ENCODE peak calls at places on chromosomes 4 and X, in six cellular contexts. J is GM03348, H is DMS153, U is A172, X is NCI-H524 treated with DMSO at 0.1 percent for 48 hours, G is endodermal cell. K is an unnamed sample.

GRCh38 chr4:100462206-100462605 is 55.6 kb downstream of the EMCN start:
- DNase-seq in G (no peak), H (no peak), X (no peak), U (peak), J (peak), K (no peak)

GRCh38 chr4:159764343-159764952 is 661.6 kb downstream of the RAPGEF2 start:
- DNase-seq in X (no peak), H (peak), J (peak), U (peak), G (peak), K (peak)

GRCh38 chr4:156197216-156197615 is 243.6 kb upstream of the CTSO start:
- DNase-seq in X (no peak), H (no peak), G (peak), J (no peak), U (no peak), K (no peak)

GRCh38 chr4:16116493-16116990 is 32.7 kb upstream of the PROM1 start:
- DNase-seq in U (no peak), J (no peak), H (peak), X (no peak), G (peak), K (no peak)

GRCh38 chr4:56197387-56197786 is 189.9 kb downstream of the AASDH start:
- DNase-seq in U (no peak), G (no peak), X (no peak), J (no peak), H (no peak), K (no peak)

GRCh38 chr4:70183168-70183939 is 12.2 kb upstream of the ODAM start:
- DNase-seq in H (no peak), U (peak), J (peak), G (peak), X (peak), K (peak)

GRCh38 chrX:95056901-95057300 is 1382.9 kb downstream of the FAM133A start:
- DNase-seq in X (no peak), H (no peak), U (peak), G (no peak), J (no peak), K (no peak)

GRCh38 chr4:19178835-19179234 is 1072.9 kb upstream of the SLIT2 start:
- DNase-seq in U (no peak), H (no peak), J (no peak), G (no peak), X (no peak), K (no peak)

GRCh38 chr4:105895324-105895608 is at the start of gene NPNT:
- DNase-seq in H (no peak), U (no peak), X (no peak), J (no peak), G (peak), K (no peak)

GRCh38 chrX:46653482-46653881 is 79.9 kb downstream of the CHST7 start:
- DNase-seq in U (peak), H (no peak), G (peak), J (no peak), X (no peak), K (peak)